ENCODE peak calls at places on chromosomes 1 and 21, in eight cellular contexts. O, D, F, G, H, N, Q and L are unnamed samples.

GRCh38 chr21:39176312-39176711 is 6.9 kb downstream of the PSMG1 start:
- DNase-seq in D (no peak), Q (no peak), O (no peak), N (no peak), H (no peak), F (no peak), G (no peak), L (no peak)

GRCh38 chr1:180252638-180253536 is 22.8 kb downstream of the LHX4 start:
- DNase-seq in O (peak), N (peak), G (peak), H (peak), Q (peak), D (peak), F (peak), L (peak)

GRCh38 chr1:158355773-158356172 is 2.1 kb downstream of the CD1E start:
- DNase-seq in N (no peak), F (no peak), Q (no peak), O (no peak), H (no peak), G (no peak), D (no peak), L (no peak)

GRCh38 chr1:233066087-233066486 is 115.7 kb downstream of the NTPCR start:
- DNase-seq in N (no peak), F (no peak), H (no peak), O (no peak), Q (no peak), G (no peak), D (no peak), L (no peak)

GRCh38 chr21:41706263-41706639 is 60.6 kb downstream of the RIPK4 start:
- DNase-seq in Q (no peak), F (no peak), N (no peak), G (no peak), D (no peak), H (no peak), O (no peak), L (no peak)

GRCh38 chr1:151542710-151543129 is 2.6 kb downstream of the TUFT1 start:
- DNase-seq in D (no peak), O (no peak), G (no peak), H (no peak), F (no peak), Q (no peak), N (no peak), L (peak)

GRCh38 chr1:116911166-116911553 is 1.4 kb downstream of the PTGFRN start:
- DNase-seq in Q (no peak), G (no peak), D (no peak), N (peak), O (no peak), F (no peak), H (peak), L (no peak)

GRCh38 chr1:95221306-95221705 is 12.7 kb upstream of the RWDD3 start:
- DNase-seq in H (no peak), O (no peak), D (no peak), N (no peak), G (no peak), F (no peak), Q (no peak), L (no peak)

GRCh38 chr1:84283381-84283780 is 18.1 kb upstream of the SAMD13 start:
- DNase-seq in G (no peak), N (no peak), F (no peak), D (no peak), O (no peak), H (no peak), Q (no peak), L (no peak)

GRCh38 chr1:36703526-36704208 is 221.0 kb upstream of the CSF3R start:
- DNase-seq in O (peak), G (peak), N (peak), Q (peak), F (peak), D (peak), H (peak), L (peak)

GRCh38 chr1:115879977-115880376 is 39.1 kb upstream of the NHLH2 start:
- DNase-seq in D (no peak), G (no peak), H (peak), F (no peak), N (peak), O (no peak), Q (no peak), L (peak)